ENCODE peak calls at places on chromosomes 4 and X, in five cellular contexts. Z is NCI-H345; V is non-pigmented ciliary epithelial cell; I is memory B cell; K is CD8-positive, alpha-beta memory T cell. E is an unnamed sample.

GRCh38 chr4:145698507-145698906 is 18.6 kb downstream of the C4orf51 start:
- DNase-seq in K (no peak), I (no peak), V (no peak), Z (no peak), E (no peak)

GRCh38 chr4:76197971-76198410 is 15.6 kb downstream of the SCARB2 start:
- DNase-seq in K (no peak), I (no peak), V (no peak), Z (peak; percentile 82), E (no peak)

GRCh38 chr4:64068096-64068495 is 341.2 kb downstream of the TECRL start:
- DNase-seq in I (no peak), V (no peak), K (no peak), Z (no peak), E (no peak)

GRCh38 chrX:20066968-20067708 is 49.6 kb downstream of the MAP7D2 start:
- DNase-seq in Z (peak; percentile 52), I (no peak), K (no peak), V (no peak), E (peak; percentile 35)

GRCh38 chr4:19194672-19195071 is 1057.0 kb upstream of the SLIT2 start:
- DNase-seq in I (no peak), K (no peak), V (no peak), Z (no peak), E (no peak)

GRCh38 chrX:11241720-11242119 is 51.5 kb upstream of the AMELX start:
- DNase-seq in V (no peak), Z (no peak), K (no peak), I (no peak), E (no peak)

GRCh38 chr4:10117424-10118354 is 1.1 kb upstream of the WDR1 start:
- DNase-seq in I (no peak), Z (no peak), V (no peak), K (peak; percentile 54), E (no peak)

GRCh38 chrX:82934980-82935379 is 573.1 kb upstream of the POU3F4 start:
- DNase-seq in K (no peak), I (no peak), Z (no peak), V (no peak), E (no peak)

GRCh38 chr4:101441446-101441845 is 94.1 kb upstream of the PPP3CA start:
- DNase-seq in Z (no peak), K (no peak), V (no peak), I (no peak), E (no peak)

GRCh38 chr4:68368566-68369473 is 18.9 kb upstream of the YTHDC1 start:
- DNase-seq in Z (no peak), V (no peak), K (no peak), I (no peak), E (no peak)

GRCh38 chr4:117983541-117984451 is 50.5 kb upstream of the NDST3 start:
- DNase-seq in I (no peak), K (no peak), Z (no peak), V (peak; percentile 58), E (no peak)

GRCh38 chr4:88318751-88319350 is 34.5 kb upstream of the PPM1K start:
- DNase-seq in I (no peak), K (no peak), Z (no peak), V (no peak), E (no peak)

GRCh38 chrX:153600032-153600373 is 1.1 kb upstream of the CCNQ start:
- DNase-seq in I (no peak), Z (no peak), V (no peak), K (no peak), E (no peak)